ENCODE peak calls at places on chromosomes 2 and 18, in four cellular contexts. T is amygdala; H is AG09309; P is stimulated activated CD4-positive, alpha-beta T cell treated with anti-CD3 and anti-CD28 coated beads, Interleukin-15, amount 100 ng/mL, for 24 hours. I is an unnamed sample.

GRCh38 chr18:73752965-73753364 is 394.7 kb downstream of the FBXO15 start:
- DNase-seq in T (no peak), H (no peak), P (no peak), I (no peak)

GRCh38 chr18:7743256-7743655 is 176.1 kb downstream of the PTPRM start:
- DNase-seq in T (no peak), H (no peak), P (no peak), I (no peak)

GRCh38 chr18:35582899-35583558 is 1.5 kb downstream of the GALNT1 start:
- DNase-seq in T (no peak), H (no peak), P (no peak), I (peak; percentile 19)

GRCh38 chr2:36915627-36916026 is 50.7 kb downstream of the STRN start:
- DNase-seq in T (no peak), H (no peak), P (no peak), I (no peak)

GRCh38 chr18:12659904-12660605 is 2.1 kb upstream of the SPIRE1 start:
- DNase-seq in T (no peak), H (no peak), P (peak; percentile 51), I (no peak)

GRCh38 chr2:100380681-100381080 is 36.8 kb downstream of the CHST10 start:
- DNase-seq in T (no peak), H (no peak), P (no peak), I (no peak)

GRCh38 chr2:18898271-18898670 is 308.9 kb upstream of the NT5C1B start:
- DNase-seq in T (no peak), H (no peak), P (no peak), I (no peak)

GRCh38 chr18:22505136-22505535 is 87.4 kb upstream of the CTAGE1 start:
- DNase-seq in T (no peak), H (no peak), P (no peak), I (no peak)

GRCh38 chr2:159873136-159873728 is 75.2 kb upstream of the CD302 start:
- DNase-seq in T (no peak), H (no peak), P (no peak), I (no peak)

GRCh38 chr18:32298289-32298688 is 108.5 kb downstream of the MEP1B start:
- DNase-seq in T (no peak), H (no peak), P (no peak), I (no peak)

GRCh38 chr2:130374587-130375290 is 18.9 kb downstream of the PTPN18 start:
- DNase-seq in T (no peak), H (no peak), P (no peak), I (no peak)

GRCh38 chr2:223901854-223902253 is 43.3 kb downstream of the WDFY1 start:
- DNase-seq in T (no peak), H (no peak), P (no peak), I (no peak)

GRCh38 chr2:233213011-233213410 is 38.5 kb upstream of the ATG16L1 start:
- DNase-seq in T (no peak), H (no peak), P (no peak), I (no peak)

GRCh38 chr2:218981390-218982311 is 3.3 kb downstream of the FEV start:
- DNase-seq in T (no peak), H (no peak), P (peak; percentile 55), I (no peak)

GRCh38 chr2:86021396-86022378 is 84.0 kb downstream of the POLR1A start:
- DNase-seq in T (no peak), H (no peak), P (no peak), I (no peak)

GRCh38 chr2:234050455-234051135 is at the start of gene SPP2:
- DNase-seq in T (no peak), H (no peak), P (no peak), I (no peak)

GRCh38 chr2:209380278-209380677 is 43.6 kb upstream of the MAP2 start:
- DNase-seq in T (no peak), H (no peak), P (no peak), I (no peak)

GRCh38 chr2:20156826-20157605 is 67.9 kb downstream of the SDC1 start:
- DNase-seq in T (no peak), H (no peak), P (no peak), I (no peak)

GRCh38 chr18:74132201-74132600 is 15.4 kb downstream of the FBXO15 start:
- DNase-seq in T (no peak), H (no peak), P (no peak), I (no peak)

I was measured in NCI-H1930.